ENCODE peak calls at places on chromosomes 6 and 20, in five cellular contexts. Z is A172; L is lower leg skin; C is SW 1271; F is stimulated activated CD4-positive, alpha-beta T cell treated with anti-CD3 and anti-CD28 coated beads, Interleukin-15, amount 100 ng/mL, for 1 hour. O is an unnamed sample.

GRCh38 chr6:3987072-3987471 is 91.9 kb downstream of the FAM217A start:
- DNase-seq in C (no peak), F (no peak), L (no peak), Z (peak), O (peak)

GRCh38 chr6:167469655-167470054 is 144.8 kb downstream of the TTLL2 start:
- DNase-seq in L (peak), C (no peak), Z (no peak), F (no peak), O (no peak)

GRCh38 chr20:21839982-21840381 is 134.5 kb downstream of the PAX1 start:
- DNase-seq in L (no peak), C (no peak), F (no peak), Z (no peak), O (no peak)

GRCh38 chr6:75852721-75853120 is 103.7 kb downstream of the MYO6 start:
- DNase-seq in Z (peak), C (no peak), F (no peak), L (no peak), O (peak)

GRCh38 chr20:45904583-45905504 is 7.1 kb downstream of the PLTP start:
- DNase-seq in F (no peak), Z (no peak), C (no peak), L (no peak), O (no peak)

GRCh38 chr6:160378218-160378617 is 30.0 kb downstream of the SLC22A3 start:
- DNase-seq in C (no peak), Z (no peak), L (no peak), F (no peak), O (no peak)

GRCh38 chr6:154485784-154486183 is 24.7 kb downstream of the CNKSR3 start:
- DNase-seq in C (no peak), L (no peak), Z (peak), F (no peak), O (peak)

GRCh38 chr20:38889792-38890496 is 36.3 kb upstream of the FAM83D start:
- DNase-seq in C (no peak), Z (no peak), F (no peak), L (no peak), O (no peak)

GRCh38 chr6:139765825-139766285 is 391.4 kb upstream of the CITED2 start:
- DNase-seq in F (no peak), Z (peak), L (no peak), C (peak), O (no peak)

GRCh38 chr6:97427648-97428047 is 144.6 kb upstream of the MMS22L start:
- DNase-seq in F (no peak), C (no peak), Z (no peak), L (no peak), O (no peak)

GRCh38 chr6:132445201-132445951 is 44.1 kb upstream of the MOXD1 start:
- DNase-seq in Z (peak), F (no peak), C (peak), L (no peak), O (no peak)

GRCh38 chr6:68575765-68576439 is 59.2 kb upstream of the ADGRB3 start:
- DNase-seq in Z (peak), F (no peak), L (no peak), C (no peak), O (no peak)

GRCh38 chr6:26104457-26105108 is 17.4 kb downstream of the HFE start:
- DNase-seq in C (no peak), F (no peak), Z (peak), L (no peak), O (peak)

GRCh38 chr20:24064915-24065314 is 76.3 kb upstream of the GGTLC1 start:
- DNase-seq in F (no peak), Z (no peak), L (no peak), C (no peak), O (no peak)

GRCh38 chr6:5007531-5007930 is 3.7 kb upstream of the RPP40 start:
- DNase-seq in F (no peak), L (no peak), Z (no peak), C (no peak), O (no peak)

GRCh38 chr6:155837474-155837873 is 381.8 kb upstream of the NOX3 start:
- DNase-seq in L (no peak), F (no peak), Z (no peak), C (no peak), O (no peak)

O was measured in small intestine.